ENCODE peak calls at places on chromosome 19, in nine cellular contexts. H is stimulated activated CD8-positive, alpha-beta memory T cell treated with anti-CD3 and anti-CD28 coated beads, Interleukin-4, amount 100 ng/mL, for 48 hours; K is D721Med; E is fibroblast of gingiva; D is activated T-cell treated with anti-CD3 and anti-CD28 coated beads, Interleukin-2, amount 50 U/mL, for 72 hours; Z is A673; V is Calu3; J is RKO; T is NCI-H1105. O is an unnamed sample.
A peak's percentile ranks its signal among the peaks of the same experiment; 100 is the strongest.

GRCh38 chr19:48123907-48124675 is 13.5 kb upstream of the PLA2G4C start:
- DNase-seq in H (peak; percentile 75), D (peak; percentile 66), E (peak; percentile 18), K (no peak), V (peak; percentile 71), Z (peak; percentile 70), J (peak; percentile 27), T (no peak), O (peak; percentile 54)

GRCh38 chr19:11092181-11092538 is 2.9 kb downstream of the LDLR start:
- DNase-seq in J (peak; percentile 91), E (peak; percentile 66), V (no peak), K (no peak), D (peak; percentile 39), H (no peak), Z (peak; percentile 56), T (no peak), O (peak; percentile 45)

GRCh38 chr19:13029301-13029880 is 34.1 kb downstream of the NFIX start:
- DNase-seq in H (no peak), T (no peak), D (no peak), V (no peak), E (no peak), Z (no peak), J (no peak), K (no peak), O (no peak)

GRCh38 chr19:4870025-4870700 is 2.7 kb upstream of the PLIN3 start:
- DNase-seq in T (no peak), V (peak; percentile 55), J (peak; percentile 97), K (peak; percentile 0), H (peak; percentile 57), Z (peak; percentile 62), E (peak; percentile 91), D (peak; percentile 48), O (no peak)

GRCh38 chr19:5624154-5624663 is 1.3 kb downstream of the SAFB start:
- DNase-seq in D (peak; percentile 20), V (no peak), Z (peak; percentile 44), K (no peak), T (no peak), H (peak; percentile 37), E (peak; percentile 57), J (peak; percentile 47), O (no peak)

GRCh38 chr19:2048104-2048958 is 2.7 kb downstream of the MKNK2 start:
- DNase-seq in D (no peak), J (no peak), V (no peak), K (no peak), E (no peak), Z (no peak), H (no peak), T (no peak), O (no peak)

GRCh38 chr19:7177926-7178325 is 108.4 kb downstream of the ZNF557 start:
- DNase-seq in K (no peak), D (no peak), E (no peak), T (no peak), V (no peak), H (no peak), Z (no peak), J (no peak), O (no peak)

GRCh38 chr19:44777715-44778347 is at the start of gene CBLC:
- DNase-seq in J (no peak), D (no peak), V (peak; percentile 99), Z (no peak), K (no peak), E (no peak), H (no peak), T (no peak), O (no peak)

GRCh38 chr19:5292843-5293606 is 47.6 kb downstream of the PTPRS start:
- DNase-seq in V (peak; percentile 51), E (peak; percentile 70), D (peak; percentile 39), J (no peak), H (peak; percentile 65), T (peak; percentile 74), Z (peak; percentile 86), K (peak; percentile 97), O (peak; percentile 91)

GRCh38 chr19:15249912-15250634 is 17.8 kb upstream of the EPHX3 start:
- DNase-seq in E (peak; percentile 81), D (no peak), H (no peak), K (no peak), J (no peak), V (no peak), T (no peak), Z (no peak), O (no peak)

GRCh38 chr19:10769533-10770491 is 51.9 kb downstream of the DNM2 start:
- DNase-seq in V (no peak), J (no peak), E (peak; percentile 42), H (no peak), D (no peak), T (no peak), Z (no peak), K (no peak), O (no peak)

GRCh38 chr19:49570997-49571676 is 9.2 kb downstream of the NOSIP start:
- DNase-seq in V (no peak), E (peak; percentile 24), K (no peak), H (no peak), Z (peak; percentile 92), J (peak; percentile 44), T (no peak), D (no peak), O (no peak)

O was measured in GM20000.